ENCODE peak calls at places on chromosome 5, in nine cellular contexts. U is kidney glomerular epithelial cell; X is effector memory CD8-positive, alpha-beta T cell; Q is adrenal gland; N is fibroblast of lung; G is hepatic stellate cell; P is globus pallidus; O is effector memory CD4-positive, alpha-beta T cell; T is hepatocyte. F is an unnamed sample.

GRCh38 chr5:151251001-151251551 is 1.9 kb upstream of the GM2A start:
- DNase-seq in U (no peak), X (peak), Q (no peak), N (no peak), G (no peak), P (no peak), O (peak), T (no peak), F (no peak)

GRCh38 chr5:32504923-32505596 is 60.5 kb upstream of the ZFR start:
- DNase-seq in U (peak), X (no peak), Q (peak), N (peak), G (peak), P (peak), O (no peak), T (peak), F (no peak)

GRCh38 chr5:131538177-131538593 is 96.8 kb downstream of the RAPGEF6 start:
- DNase-seq in U (peak), X (no peak), Q (no peak), N (peak), G (no peak), P (no peak), O (no peak), T (no peak), F (no peak)

GRCh38 chr5:132358760-132359159 is 10.8 kb upstream of the SLC22A5 start:
- DNase-seq in U (no peak), X (no peak), Q (no peak), N (no peak), G (no peak), P (no peak), O (no peak), T (no peak), F (no peak)

GRCh38 chr5:80134879-80135278 is 99.7 kb downstream of the THBS4 start:
- DNase-seq in U (no peak), X (no peak), Q (no peak), N (no peak), G (no peak), P (no peak), O (no peak), T (no peak), F (no peak)

GRCh38 chr5:78260771-78261170 is 33.7 kb downstream of the AP3B1 start:
- DNase-seq in U (no peak), X (no peak), Q (no peak), N (peak), G (no peak), P (no peak), O (no peak), T (no peak), F (no peak)

GRCh38 chr5:83530186-83530585 is 58.6 kb downstream of the VCAN start:
- DNase-seq in U (peak), X (no peak), Q (no peak), N (peak), G (no peak), P (peak), O (no peak), T (no peak), F (no peak)

GRCh38 chr5:62931081-62931480 is 352.5 kb downstream of the LRRC70 start:
- DNase-seq in U (no peak), X (no peak), Q (no peak), N (no peak), G (no peak), P (no peak), O (no peak), T (no peak), F (no peak)

GRCh38 chr5:38509185-38509584 is 47.3 kb downstream of the LIFR start:
- DNase-seq in U (peak), X (no peak), Q (no peak), N (peak), G (peak), P (no peak), O (no peak), T (no peak), F (no peak)

GRCh38 chr5:134370871-134371833 is at the start of gene UBE2B:
- DNase-seq in U (peak), X (peak), Q (peak), N (peak), G (peak), P (peak), O (peak), T (peak), F (peak)

GRCh38 chr5:62506659-62507460 is 71.8 kb upstream of the LRRC70 start:
- DNase-seq in U (no peak), X (no peak), Q (no peak), N (peak), G (no peak), P (no peak), O (no peak), T (no peak), F (no peak)

GRCh38 chr5:150278046-150278760 is 11.4 kb downstream of the CAMK2A start:
- DNase-seq in U (no peak), X (no peak), Q (no peak), N (peak), G (no peak), P (no peak), O (no peak), T (no peak), F (no peak)

GRCh38 chr5:44085083-44085482 is 304.1 kb downstream of the FGF10 start:
- DNase-seq in U (no peak), X (no peak), Q (no peak), N (no peak), G (no peak), P (no peak), O (no peak), T (no peak), F (no peak)

GRCh38 chr5:133664422-133664821 is 52.1 kb upstream of the FSTL4 start:
- DNase-seq in U (peak), X (no peak), Q (no peak), N (peak), G (no peak), P (no peak), O (no peak), T (peak), F (no peak)

GRCh38 chr5:17212996-17213395 is 4.4 kb upstream of the BASP1 start:
- DNase-seq in U (no peak), X (no peak), Q (no peak), N (no peak), G (no peak), P (no peak), O (no peak), T (no peak), F (no peak)

GRCh38 chr5:163760498-163760897 is 255.1 kb downstream of the MAT2B start:
- DNase-seq in U (peak), X (no peak), Q (no peak), N (peak), G (peak), P (no peak), O (no peak), T (no peak), F (no peak)

GRCh38 chr5:131373265-131373664 is 109.4 kb downstream of the CDC42SE2 start:
- DNase-seq in U (no peak), X (no peak), Q (no peak), N (no peak), G (no peak), P (no peak), O (no peak), T (no peak), F (no peak)